ENCODE peak calls at places on chromosome 11, in six cellular contexts. J, D, V, U, N and I are unnamed samples.

GRCh38 chr11:64065712-64066111 is 30.0 kb downstream of the FLRT1 start:
- DNase-seq in J (no peak), D (no peak), V (no peak), U (no peak), N (no peak), I (no peak)

GRCh38 chr11:70078095-70078795 is at the start of gene ANO1:
- DNase-seq in J (no peak), D (peak; percentile 42), V (no peak), U (no peak), N (peak; percentile 50), I (no peak)

GRCh38 chr11:67301313-67301921 is 1.9 kb upstream of the SSH3 start:
- DNase-seq in J (no peak), D (no peak), V (no peak), U (no peak), N (no peak), I (no peak)

GRCh38 chr11:121451982-121452608 is at the start of gene SORL1:
- DNase-seq in J (peak; percentile 67), D (peak; percentile 82), V (peak; percentile 40), U (no peak), N (peak; percentile 86), I (peak; percentile 66)

GRCh38 chr11:111944651-111945051 is 7.5 kb downstream of the DIXDC1 start:
- DNase-seq in J (peak; percentile 88), D (peak; percentile 98), V (no peak), U (no peak), N (no peak), I (no peak)

GRCh38 chr11:65043881-65044501 is 3.0 kb downstream of the SAC3D1 start:
- DNase-seq in J (peak; percentile 8), D (peak; percentile 72), V (peak; percentile 29), U (no peak), N (peak; percentile 78), I (no peak)

GRCh38 chr11:105824494-105825013 is 197.5 kb downstream of the MSANTD4 start:
- DNase-seq in J (no peak), D (no peak), V (no peak), U (no peak), N (no peak), I (no peak)

GRCh38 chr11:697028-697491 is 1.4 kb downstream of the TMEM80 start:
- DNase-seq in J (peak; percentile 94), D (peak; percentile 94), V (no peak), U (no peak), N (peak; percentile 59), I (no peak)

GRCh38 chr11:125165111-125165663 is 636 bp downstream of the PKNOX2 start:
- DNase-seq in J (peak; percentile 53), D (peak; percentile 73), V (no peak), U (no peak), N (no peak), I (peak; percentile 56)

GRCh38 chr11:108635106-108635505 is 29.8 kb upstream of the DDX10 start:
- DNase-seq in J (peak; percentile 89), D (peak; percentile 25), V (no peak), U (no peak), N (no peak), I (no peak)

GRCh38 chr11:65997286-65997685 is 4.7 kb downstream of the EIF1AD start:
- DNase-seq in J (no peak), D (no peak), V (no peak), U (no peak), N (no peak), I (no peak)

GRCh38 chr11:2554338-2555240 is 109.8 kb downstream of the KCNQ1 start:
- DNase-seq in J (no peak), D (no peak), V (no peak), U (no peak), N (peak; percentile 26), I (peak; percentile 4)

GRCh38 chr11:118139578-118139977 is 13.0 kb downstream of the SCN4B start:
- DNase-seq in J (no peak), D (peak; percentile 7), V (no peak), U (no peak), N (no peak), I (no peak)

GRCh38 chr11:133753150-133753549 is 92.2 kb downstream of the SPATA19 start:
- DNase-seq in J (no peak), D (no peak), V (no peak), U (no peak), N (no peak), I (no peak)

GRCh38 chr11:62242021-62242420 is at the start of gene SCGB1D2:
- DNase-seq in J (peak; percentile 46), D (no peak), V (no peak), U (no peak), N (no peak), I (peak; percentile 83)

GRCh38 chr11:62430350-62430749 is 11.5 kb downstream of the SCGB1A1 start:
- DNase-seq in J (no peak), D (peak; percentile 13), V (no peak), U (no peak), N (no peak), I (no peak)

GRCh38 chr11:23866641-23867040 is 630.2 kb upstream of the LUZP2 start:
- DNase-seq in J (peak; percentile 32), D (peak; percentile 40), V (no peak), U (no peak), N (no peak), I (no peak)

GRCh38 chr11:15941206-15941770 is 415.1 kb downstream of the SOX6 start:
- DNase-seq in J (no peak), D (peak; percentile 46), V (no peak), U (no peak), N (no peak), I (no peak)

GRCh38 chr11:90805172-90805571 is 582.3 kb upstream of the CHORDC1 start:
- DNase-seq in J (peak; percentile 1), D (no peak), V (no peak), U (no peak), N (no peak), I (no peak)

GRCh38 chr11:6599449-6599848 is 4.0 kb downstream of the RRP8 start:
- DNase-seq in J (no peak), D (no peak), V (no peak), U (no peak), N (no peak), I (no peak)

GRCh38 chr11:86205415-86206268 is 38.9 kb upstream of the EED start:
- DNase-seq in J (no peak), D (no peak), V (peak; percentile 24), U (no peak), N (no peak), I (no peak)

GRCh38 chr11:132588366-132588765 is 943.9 kb downstream of the OPCML start:
- DNase-seq in J (no peak), D (peak; percentile 55), V (no peak), U (no peak), N (no peak), I (no peak)

GRCh38 chr11:129658558-129658882 is 157.1 kb upstream of the TMEM45B start:
- DNase-seq in J (no peak), D (no peak), V (no peak), U (no peak), N (no peak), I (no peak)

GRCh38 chr11:13944016-13944415 is 18.5 kb upstream of the SPON1 start:
- DNase-seq in J (peak; percentile 69), D (no peak), V (no peak), U (no peak), N (no peak), I (no peak)

GRCh38 chr11:8833568-8834275 is 77.3 kb upstream of the AKIP1 start:
- DNase-seq in J (peak; percentile 87), D (peak; percentile 82), V (no peak), U (no peak), N (no peak), I (no peak)

GRCh38 chr11:8834379-8834778 is 76.6 kb upstream of the AKIP1 start:
- DNase-seq in J (no peak), D (no peak), V (no peak), U (no peak), N (no peak), I (no peak)

GRCh38 chr11:8830641-8831040 is 80.3 kb upstream of the AKIP1 start:
- DNase-seq in J (no peak), D (no peak), V (no peak), U (no peak), N (no peak), I (no peak)

GRCh38 chr11:8831861-8832260 is 79.1 kb upstream of the AKIP1 start:
- DNase-seq in J (no peak), D (no peak), V (no peak), U (no peak), N (no peak), I (no peak)

GRCh38 chr11:8832571-8833260 is 78.3 kb upstream of the AKIP1 start:
- DNase-seq in J (peak; percentile 90), D (peak; percentile 85), V (no peak), U (no peak), N (no peak), I (no peak)
- H3K27ac ChIP-seq in J (peak overlapping the region; percentile 76), D (peak overlapping the region; percentile 89), V (peak overlapping the region; percentile 14), U (peak overlapping the region; percentile 3), N (no peak overlapping the region), I (no peak overlapping the region)

DNA sequence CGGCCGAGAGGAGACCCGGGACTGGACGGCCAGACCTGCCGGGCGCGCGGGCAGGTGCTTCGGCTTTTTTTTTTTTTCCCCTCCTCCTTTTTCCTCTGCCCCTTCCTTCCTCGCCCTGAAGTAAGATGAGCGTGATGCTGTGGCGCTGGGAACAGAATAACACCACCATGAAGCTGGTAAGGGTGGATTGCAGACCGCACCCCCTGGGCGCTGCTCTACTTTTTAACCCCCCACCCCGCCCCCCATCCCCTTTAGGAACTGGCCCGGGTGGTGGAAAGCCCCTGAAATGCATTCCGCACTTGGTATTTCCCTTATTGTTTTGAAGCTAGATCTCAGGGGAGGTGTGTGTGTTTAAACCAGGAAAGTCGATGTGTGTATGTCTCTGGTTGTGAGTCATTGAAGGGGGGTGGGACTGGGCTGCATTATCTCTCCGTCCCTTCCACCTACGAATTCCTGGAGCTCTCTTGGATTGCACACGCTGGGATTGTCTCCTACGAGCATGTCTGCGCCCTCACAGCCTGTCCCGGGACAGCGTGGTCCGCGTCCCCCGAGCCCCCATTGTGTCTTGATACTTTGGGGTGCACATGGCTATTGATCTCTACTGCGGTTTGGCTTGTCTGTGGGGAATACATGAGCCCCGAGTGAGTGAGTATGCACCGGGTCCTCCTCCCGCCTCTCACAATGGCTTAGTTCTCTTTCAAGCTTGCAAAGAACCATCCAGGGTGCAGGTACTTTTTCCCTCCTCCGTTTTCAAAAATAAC is 64.9 kb downstream of the NAV2 start:
- DNase-seq in J (peak; percentile 63), D (peak; percentile 62), V (no peak), U (no peak), N (no peak), I (peak; percentile 35)
- H3K4me3 ChIP-seq in J (peak overlapping the region; percentile 41), D (peak overlapping the region; percentile 68), V (peak overlapping the region; percentile 31), U (peak overlapping the region; percentile 60), N (peak overlapping the region; percentile 19), I (peak overlapping the region; percentile 22)

GRCh38 chr11:12143461-12144258 is 33.3 kb downstream of the MICAL2 start:
- DNase-seq in J (no peak), D (no peak), V (no peak), U (no peak), N (no peak), I (no peak)
- H3K27ac ChIP-seq in J (no peak overlapping the region), D (no peak overlapping the region), V (peak overlapping the region; percentile 48), U (peak overlapping the region; percentile 88), N (peak overlapping the region; percentile 98), I (no peak overlapping the region)

DNA sequence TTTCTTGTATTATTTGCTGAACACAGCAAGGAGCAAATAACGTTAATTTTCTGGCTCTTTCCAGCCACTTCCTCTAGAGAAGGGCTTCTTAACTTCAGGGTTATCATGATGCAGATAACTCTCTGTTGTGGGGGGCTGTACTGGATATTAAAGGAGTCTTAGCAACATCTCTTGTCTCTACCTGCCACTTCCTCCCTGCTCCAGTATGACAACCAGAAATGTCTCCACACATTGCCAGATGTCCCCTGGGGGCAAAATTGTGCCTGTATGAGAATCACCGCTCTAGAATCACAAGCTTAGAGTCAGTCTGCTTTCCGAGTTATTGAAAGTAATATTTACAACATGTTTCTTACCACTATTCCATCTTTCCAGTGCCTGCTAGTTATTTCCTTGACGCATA is 6.8 kb downstream of the JRKL start:
- DNase-seq in J (no peak), D (no peak), V (no peak), U (no peak), N (no peak), I (no peak)
- H3K4me3 ChIP-seq in J (no peak overlapping the region), D (no peak overlapping the region), V (no peak overlapping the region), U (no peak overlapping the region), N (no peak overlapping the region), I (no peak overlapping the region)